ENCODE peak calls at places on chromosomes 2 and 18, in five cellular contexts. M, U, R, B and I are unnamed samples. For H3K9me3 and H3K4me1, the result is how much of the 10 kb centered on the place peaks cover.

GRCh38 chr2:156206355-156206754 is 126.2 kb downstream of the NR4A2 start:
- DNase-seq in M (no peak), U (no peak), R (no peak), B (no peak), I (no peak)

GRCh38 chr2:45134014-45134413 is 124.8 kb upstream of the SIX2 start:
- DNase-seq in M (no peak), U (no peak), R (no peak), B (no peak), I (no peak)

GRCh38 chr18:22233271-22233670 is 63.9 kb downstream of the GATA6 start:
- DNase-seq in M (no peak), U (no peak), R (no peak), B (no peak), I (no peak)

GRCh38 chr18:58064406-58064998 is 20.5 kb downstream of the NEDD4L start:
- DNase-seq in M (no peak), U (no peak), R (no peak), B (no peak), I (no peak)

GRCh38 chr2:12950174-12950573 is 233.4 kb downstream of the TRIB2 start:
- DNase-seq in M (no peak), U (no peak), R (no peak), B (no peak), I (no peak)

GRCh38 chr18:75208055-75208835 is 694 bp downstream of the PTGR3 start:
- DNase-seq in M (peak), U (peak), R (peak), B (no peak), I (peak)

GRCh38 chr2:88092773-88093172 is 25.1 kb downstream of the SMYD1 start:
- DNase-seq in M (no peak), U (no peak), R (no peak), B (no peak), I (no peak)

GRCh38 chr2:46520108-46520507 is 40.7 kb downstream of the TMEM247 start:
- DNase-seq in M (peak), U (no peak), R (no peak), B (no peak), I (no peak)

GRCh38 chr2:16008856-16009255 is 68.5 kb downstream of the MYCN start:
- DNase-seq in M (no peak), U (no peak), R (no peak), B (no peak), I (no peak)

GRCh38 chr18:41645600-41646360 is 309.3 kb upstream of the PIK3C3 start:
- DNase-seq in M (no peak), U (no peak), R (no peak), B (no peak), I (no peak)

GRCh38 chr18:57970356-57971095 is 73.5 kb upstream of the NEDD4L start:
- DNase-seq in M (no peak), U (no peak), R (no peak), B (no peak), I (no peak)

GRCh38 chr2:23414876-23415275 is 29.9 kb downstream of the KLHL29 start:
- DNase-seq in M (no peak), U (no peak), R (no peak), B (no peak), I (no peak)

GRCh38 chr18:6854811-6855210 is 125.3 kb downstream of the ARHGAP28 start:
- DNase-seq in M (no peak), U (no peak), R (no peak), B (no peak), I (no peak)

GRCh38 chr2:9753665-9754531 is 89.4 kb upstream of the TAF1B start:
- DNase-seq in M (no peak), U (no peak), R (no peak), B (no peak), I (peak)

GRCh38 chr2:56009758-56010534 is 86.4 kb upstream of the EFEMP1 start:
- DNase-seq in M (peak), U (no peak), R (no peak), B (peak), I (no peak)

GRCh38 chr2:20378891-20379519 is 28.4 kb upstream of the PUM2 start:
- DNase-seq in M (peak), U (peak), R (peak), B (no peak), I (peak)

GRCh38 chr2:112519506-112519905 is 22.8 kb upstream of the POLR1B start:
- DNase-seq in M (no peak), U (no peak), R (no peak), B (no peak), I (no peak)

GRCh38 chr2:176002684-176003225 is 688 bp upstream of the LNPK start:
- DNase-seq in M (peak), U (peak), R (peak), B (no peak), I (no peak)

GRCh38 chr18:35616664-35617423 is 35.3 kb downstream of the GALNT1 start:
- DNase-seq in M (peak), U (peak), R (no peak), B (peak), I (no peak)

GRCh38 chr2:206275274-206276160 is 1.1 kb downstream of the ZDBF2 start:
- DNase-seq in M (peak), U (no peak), R (peak), B (no peak), I (no peak)

GRCh38 chr2:161956751-161957150 is 117.3 kb downstream of the DPP4 start:
- DNase-seq in M (no peak), U (no peak), R (no peak), B (no peak), I (no peak)

GRCh38 chr2:236158969-236159777 is 9.0 kb downstream of the GBX2 start:
- DNase-seq in M (no peak), U (no peak), R (no peak), B (no peak), I (no peak)

GRCh38 chr2:130936451-130936850 is 99.7 kb downstream of the ARHGEF4 start:
- DNase-seq in M (no peak), U (no peak), R (no peak), B (no peak), I (no peak)

GRCh38 chr2:180577567-180577966 is 402.8 kb upstream of the UBE2E3 start:
- DNase-seq in M (peak), U (no peak), R (no peak), B (no peak), I (no peak)

GRCh38 chr2:218871345-218872302 is 9.0 kb upstream of the WNT10A start:
- DNase-seq in M (no peak), U (no peak), R (no peak), B (no peak), I (no peak)

GRCh38 chr2:130836501-130837174 is at the start of gene ARHGEF4:
- DNase-seq in M (no peak), U (peak), R (no peak), B (no peak), I (no peak)

GRCh38 chr2:33496150-33496549 is 19.7 kb downstream of the RASGRP3 start:
- DNase-seq in M (peak), U (no peak), R (no peak), B (no peak), I (no peak)

GRCh38 chr2:36367497-36368353 is 12.1 kb downstream of the CRIM1 start:
- DNase-seq in M (no peak), U (no peak), R (no peak), B (no peak), I (no peak)

GRCh38 chr2:147017976-147018645 is 826.7 kb upstream of the ACVR2A start:
- DNase-seq in M (peak), U (no peak), R (no peak), B (no peak), I (no peak)

GRCh38 chr2:69138793-69139510 is 126.0 kb downstream of the ANTXR1 start:
- DNase-seq in M (peak), U (no peak), R (peak), B (peak), I (no peak)

GRCh38 chr2:124402274-124402673 is 377.2 kb downstream of the CNTNAP5 start:
- DNase-seq in M (no peak), U (no peak), R (no peak), B (no peak), I (no peak)

GRCh38 chr2:172283476-172283875 is 143.9 kb upstream of the ITGA6 start:
- DNase-seq in M (peak), U (no peak), R (no peak), B (no peak), I (no peak)

GRCh38 chr2:238101891-238102841 is 2.0 kb downstream of the ESPNL start:
- DNase-seq in M (no peak), U (peak), R (peak), B (no peak), I (no peak)

GRCh38 chr2:201401815-201402214 is 44.7 kb upstream of the FLACC1 start:
- DNase-seq in M (no peak), U (no peak), R (no peak), B (no peak), I (no peak)

DNA sequence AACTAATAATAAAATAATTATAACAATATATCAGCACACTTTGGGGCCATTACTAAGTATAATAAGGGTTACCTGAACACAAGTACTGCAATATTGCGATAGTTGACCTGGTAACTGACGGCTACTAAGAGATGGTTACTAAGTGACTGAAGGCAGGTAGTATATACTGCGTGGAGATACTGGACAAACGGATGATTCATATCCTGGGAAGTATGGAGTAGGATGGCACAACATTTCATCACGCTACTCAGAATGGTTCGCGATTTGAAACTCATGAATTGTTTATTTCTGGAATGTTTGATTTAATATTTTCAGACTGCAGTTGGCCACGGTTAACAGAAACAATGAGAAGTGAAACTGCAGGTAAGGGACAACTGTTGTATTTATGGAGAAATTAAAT is 39.5 kb upstream of the FLACC1 start:
- DNase-seq in M (no peak), U (no peak), R (no peak), B (no peak), I (no peak)
- H3K9me3 ChIP-seq in M (under half), U (under half), R (under half), B (under half), I (under half)

GRCh38 chr2:105803337-105803736 is 58.6 kb downstream of the NCK2 start:
- DNase-seq in M (no peak), U (no peak), R (no peak), B (no peak), I (no peak)

GRCh38 chr2:105802587-105802986 is 57.9 kb downstream of the NCK2 start:
- DNase-seq in M (no peak), U (no peak), R (no peak), B (no peak), I (no peak)

GRCh38 chr2:105801961-105802360 is 57.2 kb downstream of the NCK2 start:
- DNase-seq in M (no peak), U (no peak), R (no peak), B (no peak), I (no peak)

GRCh38 chr2:105804266-105804665 is 59.6 kb downstream of the NCK2 start:
- DNase-seq in M (peak), U (no peak), R (no peak), B (no peak), I (no peak)

GRCh38 chr2:105803773-105804172 is 59.1 kb downstream of the NCK2 start:
- DNase-seq in M (no peak), U (no peak), R (no peak), B (no peak), I (no peak)
- H3K4me1 ChIP-seq in M (under half), U (under half), R (under half), B (under half), I (under half)

GRCh38 chr2:54709341-54709809 is 14.1 kb upstream of the EML6 start:
- DNase-seq in M (no peak), U (peak), R (no peak), B (no peak), I (no peak)

GRCh38 chr2:54708584-54709340 is 14.7 kb upstream of the EML6 start:
- DNase-seq in M (no peak), U (peak), R (peak), B (no peak), I (peak)

GRCh38 chr2:54712516-54712915 is 10.9 kb upstream of the EML6 start:
- DNase-seq in M (no peak), U (no peak), R (no peak), B (no peak), I (no peak)

GRCh38 chr2:54706622-54707021 is 16.8 kb upstream of the EML6 start:
- DNase-seq in M (no peak), U (no peak), R (no peak), B (no peak), I (no peak)

DNA sequence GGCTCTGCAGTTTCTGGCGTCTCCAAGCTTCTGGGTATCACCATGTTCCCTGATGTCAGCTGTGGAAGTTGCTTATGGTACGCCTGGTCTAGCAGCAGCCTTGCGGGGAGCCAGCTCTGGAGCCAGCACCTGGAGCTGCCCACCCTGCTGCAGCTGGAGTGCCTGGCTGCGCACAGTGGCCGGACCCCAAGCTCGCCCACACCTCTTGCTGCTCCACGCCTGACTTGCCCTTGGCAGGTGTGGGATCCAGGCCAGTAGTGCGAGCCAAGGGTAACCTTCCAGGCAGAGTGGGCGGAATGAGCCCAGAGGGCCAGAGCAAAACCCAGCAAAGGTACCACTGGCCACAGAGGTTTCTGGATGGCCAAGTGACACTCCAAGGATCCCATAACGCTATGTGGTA is 13.2 kb upstream of the EML6 start:
- DNase-seq in M (no peak), U (no peak), R (no peak), B (no peak), I (no peak)
- H3K9me3 ChIP-seq in M (under half), U (under half), R (under half), B (under half), I (under half)

DNA sequence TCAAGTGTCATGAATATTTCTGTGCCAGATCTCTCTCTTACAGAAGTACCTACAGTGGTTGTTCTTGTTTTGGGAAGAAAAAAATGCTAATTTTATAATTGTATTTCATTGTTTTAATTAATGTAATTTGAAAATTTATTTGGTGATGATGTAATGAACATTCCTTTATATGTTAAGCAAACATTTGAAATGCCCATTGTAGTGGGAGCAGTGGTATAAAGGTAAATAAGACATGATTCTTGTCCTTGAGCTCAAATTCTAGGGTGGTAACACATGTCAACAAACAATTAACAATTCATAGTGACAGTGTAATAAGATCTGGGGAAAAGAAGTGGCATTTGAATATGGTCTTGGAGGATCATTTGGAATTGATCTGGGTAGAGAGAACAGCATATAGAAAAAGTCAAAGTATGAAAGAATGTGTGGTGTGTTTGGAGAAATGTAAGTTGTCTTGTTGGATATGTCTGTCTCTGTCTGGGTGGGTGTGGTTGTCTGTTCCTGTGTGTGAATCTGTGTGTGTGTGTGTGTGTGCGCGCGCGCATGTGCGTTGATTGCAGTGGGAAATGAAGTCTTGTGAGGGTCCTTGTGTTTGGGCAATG is 5.8 kb downstream of the PTPN4 start:
- DNase-seq in M (no peak), U (no peak), R (no peak), B (no peak), I (no peak)
- H3K4me1 ChIP-seq in M (under half), U (under half), R (under half), B (under half), I (under half)

GRCh38 chr2:80869858-80870438 is 565.4 kb upstream of the LRRTM1 start:
- DNase-seq in M (no peak), U (no peak), R (no peak), B (no peak), I (no peak)

GRCh38 chr2:80874374-80874773 is 569.8 kb upstream of the LRRTM1 start:
- DNase-seq in M (no peak), U (no peak), R (no peak), B (no peak), I (no peak)
- H3K9me3 ChIP-seq in M (under half), U (under half), R (under half), B (under half), I (under half)

GRCh38 chr18:48634975-48635374 is 96.1 kb downstream of the CTIF start:
- DNase-seq in M (no peak), U (no peak), R (no peak), B (no peak), I (no peak)

GRCh38 chr18:48634491-48634890 is 95.7 kb downstream of the CTIF start:
- DNase-seq in M (no peak), U (no peak), R (no peak), B (no peak), I (no peak)

GRCh38 chr18:48629730-48630324 is 91.0 kb downstream of the CTIF start:
- DNase-seq in M (peak), U (no peak), R (no peak), B (peak), I (no peak)

GRCh38 chr18:48631851-48632250 is 93.0 kb downstream of the CTIF start:
- DNase-seq in M (no peak), U (no peak), R (no peak), B (no peak), I (no peak)

GRCh38 chr18:48632676-48633257 is 93.9 kb downstream of the CTIF start:
- DNase-seq in M (no peak), U (no peak), R (no peak), B (no peak), I (no peak)
- H3K4me1 ChIP-seq in M (under half), U (under half), R (under half), B (under half), I (under half)

DNA sequence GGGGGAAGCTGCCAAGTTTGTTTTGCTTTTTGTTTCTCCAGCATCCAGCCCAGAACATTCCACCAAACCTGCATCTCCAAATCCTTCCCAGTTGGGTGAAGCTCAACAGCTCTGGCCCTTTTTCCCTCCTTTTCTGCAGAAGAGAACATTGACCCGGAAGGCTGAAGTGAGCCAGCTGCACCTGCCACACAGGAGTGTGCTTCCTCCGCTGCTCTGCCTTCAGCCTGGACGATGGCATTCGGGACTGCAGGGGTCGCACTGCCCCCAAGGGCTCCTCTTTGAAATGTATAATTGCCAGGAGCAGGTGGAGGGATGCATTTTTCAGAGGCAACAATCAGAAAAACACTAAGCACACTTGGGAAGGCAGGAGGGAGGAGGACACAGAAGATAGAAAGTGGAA is 41.8 kb downstream of the ST8SIA5 start:
- DNase-seq in M (no peak), U (no peak), R (no peak), B (no peak), I (no peak)
- H3K9me3 ChIP-seq in M (under half), U (under half), R (under half), B (under half), I (under half)

GRCh38 chr2:85434677-85435076 is 16.2 kb downstream of the SH2D6 start:
- DNase-seq in M (no peak), U (no peak), R (no peak), B (no peak), I (no peak)
- H3K4me1 ChIP-seq in M (under half), U (under half), R (under half), B (half or more), I (under half)